ENCODE peak calls at places on chromosomes 13 and 19, in ten cellular contexts. O is left ventricle myocardium inferior, X is body of pancreas, M is OCI-LY7, F is ovary, T is WERI-Rb-1, E is thoracic aorta, N is A549, D is cardiac muscle cell, W is GM23338. U is an unnamed sample.

GRCh38 chr13:103218253-103218652 is 152.0 kb upstream of the SLC10A2 start:
- DNase-seq in O (no peak), X (no peak), M (no peak), F (no peak), T (no peak), E (no peak), N (no peak), D (no peak), W (no peak), U (no peak)

GRCh38 chr19:36115453-36116343 is at the start of gene TBCB:
- DNase-seq in O (peak), X (no peak), M (peak), F (no peak), T (no peak), E (peak), N (peak), D (peak), W (peak), U (no peak)

GRCh38 chr19:17074628-17075034 is 621 bp downstream of the HAUS8 start:
- DNase-seq in O (no peak), X (no peak), M (peak), F (no peak), T (no peak), E (no peak), N (no peak), D (no peak), W (no peak), U (no peak)

GRCh38 chr19:5296457-5297271 is 43.9 kb downstream of the PTPRS start:
- DNase-seq in O (no peak), X (no peak), M (no peak), F (no peak), T (no peak), E (no peak), N (no peak), D (no peak), W (no peak), U (no peak)

GRCh38 chr19:4547303-4548237 is 7.7 kb upstream of the LRG1 start:
- DNase-seq in O (no peak), X (peak), M (peak), F (no peak), T (peak), E (no peak), N (peak), D (peak), W (no peak), U (no peak)

GRCh38 chr19:10290876-10291553 is 1.3 kb downstream of the ICAM5 start:
- DNase-seq in O (peak), X (no peak), M (peak), F (peak), T (peak), E (no peak), N (peak), D (peak), W (peak), U (peak)

GRCh38 chr19:17281391-17282304 is at the start of gene ANKLE1:
- DNase-seq in O (peak), X (no peak), M (peak), F (peak), T (no peak), E (no peak), N (no peak), D (peak), W (peak), U (no peak)

GRCh38 chr13:50991624-50992610 is 82.3 kb downstream of the RNASEH2B start:
- DNase-seq in O (no peak), X (no peak), M (no peak), F (no peak), T (no peak), E (no peak), N (no peak), D (no peak), W (no peak), U (no peak)

GRCh38 chr19:51971624-51972023 is 15.0 kb downstream of the ZNF350 start:
- DNase-seq in O (no peak), X (no peak), M (peak), F (no peak), T (peak), E (no peak), N (peak), D (peak), W (peak), U (no peak)

GRCh38 chr19:3387645-3388589 is 21.5 kb downstream of the NFIC start:
- DNase-seq in O (peak), X (peak), M (no peak), F (peak), T (no peak), E (no peak), N (peak), D (peak), W (no peak), U (peak)

GRCh38 chr13:40527914-40528313 is 138.5 kb downstream of the FOXO1 start:
- DNase-seq in O (no peak), X (no peak), M (no peak), F (no peak), T (no peak), E (no peak), N (no peak), D (no peak), W (no peak), U (no peak)

GRCh38 chr19:20858218-20858617 is 64.8 kb upstream of the ZNF85 start:
- DNase-seq in O (no peak), X (no peak), M (no peak), F (no peak), T (no peak), E (no peak), N (no peak), D (no peak), W (peak), U (no peak)

GRCh38 chr19:41322451-41322850 is 12.5 kb downstream of the CCDC97 start:
- DNase-seq in O (no peak), X (no peak), M (no peak), F (no peak), T (no peak), E (no peak), N (no peak), D (no peak), W (no peak), U (no peak)

GRCh38 chr19:6056801-6057650 is 53.3 kb downstream of the RFX2 start:
- DNase-seq in O (peak), X (peak), M (no peak), F (peak), T (no peak), E (peak), N (peak), D (peak), W (peak), U (peak)

GRCh38 chr13:76856141-76856571 is 30.0 kb downstream of the KCTD12 start:
- DNase-seq in O (no peak), X (no peak), M (no peak), F (no peak), T (no peak), E (no peak), N (no peak), D (peak), W (no peak), U (no peak)

GRCh38 chr13:99083976-99084375 is 106.1 kb upstream of the DOCK9 start:
- DNase-seq in O (no peak), X (peak), M (peak), F (no peak), T (no peak), E (no peak), N (no peak), D (no peak), W (no peak), U (peak)

GRCh38 chr19:58586131-58586765 is 13.1 kb upstream of the MZF1 start:
- DNase-seq in O (no peak), X (no peak), M (no peak), F (peak), T (no peak), E (no peak), N (no peak), D (no peak), W (no peak), U (no peak)

GRCh38 chr13:41590643-41591042 is 133.3 kb downstream of the RGCC start:
- DNase-seq in O (no peak), X (no peak), M (peak), F (no peak), T (no peak), E (no peak), N (no peak), D (no peak), W (no peak), U (no peak)

GRCh38 chr13:46736568-46736967 is 60.4 kb downstream of the ESD start:
- DNase-seq in O (no peak), X (no peak), M (no peak), F (no peak), T (no peak), E (no peak), N (no peak), D (no peak), W (no peak), U (no peak)

GRCh38 chr19:17260842-17261325 is 3.7 kb downstream of the USHBP1 start:
- DNase-seq in O (peak), X (peak), M (peak), F (peak), T (peak), E (no peak), N (peak), D (peak), W (peak), U (peak)

GRCh38 chr13:114087430-114087829 is 45.0 kb downstream of the RASA3 start:
- DNase-seq in O (no peak), X (peak), M (no peak), F (peak), T (peak), E (no peak), N (no peak), D (no peak), W (no peak), U (peak)

GRCh38 chr13:21745307-21745706 is 74.4 kb downstream of the FGF9 start:
- DNase-seq in O (no peak), X (no peak), M (no peak), F (no peak), T (no peak), E (no peak), N (no peak), D (no peak), W (no peak), U (no peak)

GRCh38 chr19:17797397-17798201 is 2.7 kb downstream of the B3GNT3 start:
- DNase-seq in O (no peak), X (peak), M (no peak), F (no peak), T (no peak), E (no peak), N (peak), D (no peak), W (no peak), U (no peak)

GRCh38 chr13:52851153-52851962 is 2.9 kb upstream of the PCDH8 start:
- DNase-seq in O (peak), X (peak), M (no peak), F (peak), T (peak), E (no peak), N (no peak), D (peak), W (peak), U (no peak)

GRCh38 chr13:23797276-23797903 is 91.8 kb downstream of the MIPEP start:
- DNase-seq in O (no peak), X (no peak), M (no peak), F (no peak), T (no peak), E (no peak), N (no peak), D (no peak), W (no peak), U (no peak)

GRCh38 chr13:83024955-83025594 is 857.2 kb downstream of the SLITRK1 start:
- DNase-seq in O (no peak), X (no peak), M (no peak), F (no peak), T (no peak), E (no peak), N (no peak), D (peak), W (no peak), U (no peak)

GRCh38 chr13:28744091-28744536 is 25.3 kb upstream of the SLC46A3 start:
- DNase-seq in O (no peak), X (no peak), M (no peak), F (no peak), T (no peak), E (no peak), N (peak), D (peak), W (peak), U (no peak)

GRCh38 chr13:72437458-72437857 is 290.0 kb downstream of the MZT1 start:
- DNase-seq in O (no peak), X (no peak), M (no peak), F (no peak), T (no peak), E (no peak), N (no peak), D (no peak), W (no peak), U (no peak)

GRCh38 chr13:113122571-113123225 is at the start of gene F10:
- DNase-seq in O (peak), X (peak), M (no peak), F (peak), T (peak), E (no peak), N (peak), D (peak), W (peak), U (no peak)

GRCh38 chr13:20174656-20175405 is 14.0 kb upstream of the GJA3 start:
- DNase-seq in O (peak), X (peak), M (no peak), F (peak), T (no peak), E (peak), N (peak), D (peak), W (no peak), U (no peak)

GRCh38 chr13:105389373-105389772 is 1146.1 kb downstream of the EFNB2 start:
- DNase-seq in O (no peak), X (no peak), M (no peak), F (no peak), T (no peak), E (no peak), N (no peak), D (no peak), W (no peak), U (no peak)

GRCh38 chr13:109628251-109628699 is 158.1 kb downstream of the IRS2 start:
- DNase-seq in O (no peak), X (no peak), M (no peak), F (no peak), T (no peak), E (no peak), N (no peak), D (peak), W (no peak), U (no peak)

GRCh38 chr19:39223703-39224279 is 19.7 kb upstream of the SYCN start:
- DNase-seq in O (no peak), X (no peak), M (no peak), F (no peak), T (no peak), E (no peak), N (no peak), D (peak), W (peak), U (no peak)

GRCh38 chr13:73158851-73159250 is 100.0 kb downstream of the KLF5 start:
- DNase-seq in O (no peak), X (no peak), M (no peak), F (no peak), T (no peak), E (no peak), N (peak), D (peak), W (no peak), U (no peak)

DNA sequence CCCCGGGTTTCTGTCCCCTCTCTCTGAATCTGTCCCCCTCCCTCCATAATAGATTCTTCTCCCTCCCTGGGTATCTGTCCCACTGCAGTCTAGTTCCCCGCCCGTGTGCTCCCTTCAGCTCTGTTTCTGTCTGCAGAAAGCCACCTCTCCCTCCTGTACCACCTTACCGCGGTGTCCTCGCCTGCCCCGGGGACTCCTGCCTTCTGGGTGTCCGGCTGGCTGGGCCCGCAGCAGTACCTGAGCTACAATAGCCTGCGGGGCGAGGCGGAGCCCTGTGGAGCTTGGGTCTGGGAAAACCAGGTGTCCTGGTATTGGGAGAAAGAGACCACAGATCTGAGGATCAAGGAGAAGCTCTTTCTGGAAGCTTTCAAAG is 1.3 kb downstream of the FCGRT start:
- DNase-seq in O (no peak), X (no peak), M (no peak), F (no peak), T (no peak), E (no peak), N (no peak), D (no peak), W (no peak), U (no peak)
- H3K27ac ChIP-seq in O (peak), X (peak), M (no peak), F (peak), T (peak), E (peak), N (peak), D (peak), W (peak), U (no peak)

GRCh38 chr13:49625392-49626137 is 2.7 kb upstream of the ARL11 start:
- DNase-seq in O (peak), X (peak), M (no peak), F (peak), T (no peak), E (no peak), N (peak), D (peak), W (no peak), U (peak)

GRCh38 chr13:49620170-49620621 is 8.1 kb upstream of the ARL11 start:
- DNase-seq in O (no peak), X (no peak), M (peak), F (peak), T (no peak), E (no peak), N (no peak), D (no peak), W (no peak), U (no peak)

GRCh38 chr13:49622174-49622946 is 5.9 kb upstream of the ARL11 start:
- DNase-seq in O (peak), X (no peak), M (no peak), F (no peak), T (no peak), E (no peak), N (no peak), D (peak), W (no peak), U (no peak)

GRCh38 chr13:49627831-49628652 is at the start of gene ARL11:
- DNase-seq in O (peak), X (no peak), M (peak), F (no peak), T (no peak), E (no peak), N (no peak), D (no peak), W (peak), U (peak)

DNA sequence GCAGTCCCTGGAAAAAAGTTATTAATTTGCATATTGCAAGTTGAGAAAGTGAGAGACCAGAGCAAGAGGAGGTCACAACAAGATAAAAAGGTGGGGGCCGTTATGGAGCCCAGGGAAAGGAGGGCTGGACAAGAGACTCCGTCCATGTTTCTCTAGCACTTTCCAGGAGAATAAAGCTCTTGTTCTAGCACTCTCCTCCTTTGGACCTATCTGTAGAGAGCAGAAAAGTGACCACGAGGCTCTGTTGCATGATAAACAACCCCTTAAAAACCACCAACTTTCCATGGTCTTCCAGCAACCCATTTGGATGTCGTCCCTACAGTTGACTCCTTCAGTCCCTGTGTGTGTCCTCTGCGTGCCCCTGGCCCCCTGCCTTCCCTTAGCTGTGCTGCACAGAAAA is 4.1 kb upstream of the ARL11 start:
- DNase-seq in O (no peak), X (no peak), M (no peak), F (no peak), T (no peak), E (no peak), N (no peak), D (no peak), W (no peak), U (no peak)
- TF ChIP-seq CTCF in O (no peak), X (no peak), M (no peak), F (no peak), T (no peak), E (no peak), N (no peak), D (no peak), W (no peak), U (no peak)

DNA sequence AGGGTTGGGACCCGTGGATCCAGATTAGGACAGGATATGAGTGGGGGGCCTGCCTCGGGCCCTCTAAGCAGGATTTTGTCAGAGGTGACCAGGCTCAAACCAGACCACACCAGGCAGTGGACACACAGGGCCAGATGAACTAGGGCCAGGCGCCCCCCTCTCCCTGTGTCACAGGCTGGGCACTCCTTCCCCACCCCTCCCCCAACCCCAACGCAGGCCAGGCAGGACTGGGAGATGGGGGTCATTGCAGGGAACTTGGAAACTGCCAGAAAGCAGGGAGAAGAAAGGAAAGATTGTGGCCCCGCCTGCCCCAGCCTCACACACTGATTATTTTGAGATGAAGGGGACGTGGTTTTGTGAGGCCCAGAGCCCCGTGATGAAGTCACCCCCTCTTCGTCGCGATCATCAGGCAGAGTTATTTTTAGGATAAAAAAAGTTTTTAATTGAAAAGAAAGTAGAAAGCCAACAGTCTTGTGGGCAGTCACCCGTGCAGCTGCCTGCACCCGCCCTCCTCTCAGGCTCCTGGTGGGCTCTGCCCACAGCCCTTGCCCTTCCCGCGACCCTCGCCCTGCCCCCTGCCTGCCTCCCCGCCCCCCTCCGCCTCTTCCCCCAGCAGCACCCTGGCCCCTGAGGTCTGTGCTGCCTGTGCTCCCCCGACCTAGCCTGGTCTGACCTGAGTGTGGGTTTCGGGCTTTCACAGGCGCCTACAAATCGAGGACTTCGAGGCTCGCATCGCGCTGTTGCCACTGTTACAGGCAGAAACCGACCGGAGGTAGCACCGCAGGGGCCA is 1.9 kb upstream of the YJEFN3 start:
- DNase-seq in O (no peak), X (no peak), M (peak), F (no peak), T (no peak), E (no peak), N (no peak), D (no peak), W (no peak), U (no peak)
- H3K27ac ChIP-seq in O (no peak), X (no peak), M (peak), F (no peak), T (no peak), E (no peak), N (no peak), D (peak), W (no peak), U (peak)

GRCh38 chr19:13154911-13155471 is 4.8 kb downstream of the IER2 start:
- DNase-seq in O (peak), X (peak), M (peak), F (peak), T (peak), E (no peak), N (no peak), D (peak), W (peak), U (no peak)
- TF ChIP-seq CTCF in O (no peak), X (no peak), M (peak), F (no peak), T (peak), E (no peak), N (peak), D (peak), W (peak), U (no peak)

GRCh38 chr13:110922506-110922905 is 7.6 kb upstream of the ANKRD10 start:
- DNase-seq in O (no peak), X (no peak), M (no peak), F (no peak), T (no peak), E (no peak), N (no peak), D (no peak), W (no peak), U (no peak)

GRCh38 chr13:110923086-110923485 is 8.2 kb upstream of the ANKRD10 start:
- DNase-seq in O (no peak), X (no peak), M (no peak), F (no peak), T (no peak), E (no peak), N (no peak), D (no peak), W (no peak), U (no peak)

GRCh38 chr13:110921695-110922094 is 6.8 kb upstream of the ANKRD10 start:
- DNase-seq in O (no peak), X (no peak), M (no peak), F (no peak), T (no peak), E (no peak), N (no peak), D (no peak), W (no peak), U (no peak)

GRCh38 chr13:110920038-110920437 is 5.2 kb upstream of the ANKRD10 start:
- DNase-seq in O (peak), X (peak), M (no peak), F (no peak), T (no peak), E (no peak), N (no peak), D (no peak), W (no peak), U (no peak)

DNA sequence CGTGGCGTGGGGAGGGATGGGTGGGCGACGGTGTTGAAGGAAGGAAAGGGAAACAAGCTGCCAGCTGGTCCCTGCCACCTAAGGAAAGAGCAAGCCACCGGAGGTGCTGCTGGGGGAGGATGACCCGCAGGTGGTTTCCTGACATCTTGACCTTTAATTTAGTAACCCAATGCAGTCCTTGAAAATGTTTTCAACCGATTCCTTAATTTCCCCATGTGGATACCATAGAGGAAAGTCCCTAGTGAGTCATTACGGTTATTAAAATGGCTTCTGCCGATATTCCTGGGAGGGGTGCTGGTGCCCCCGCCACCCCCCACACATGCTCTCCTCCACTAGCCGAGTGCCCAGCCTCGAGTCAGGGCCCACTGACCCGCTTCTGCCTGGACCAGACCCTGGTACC is 6.3 kb upstream of the ANKRD10 start:
- DNase-seq in O (no peak), X (no peak), M (no peak), F (no peak), T (no peak), E (no peak), N (no peak), D (no peak), W (no peak), U (no peak)
- H3K27ac ChIP-seq in O (peak), X (no peak), M (no peak), F (no peak), T (no peak), E (no peak), N (no peak), D (no peak), W (no peak), U (no peak)